ENCODE peak calls at places on chromosomes 16 and 17, in eight cellular contexts. F is aorta; D is stomach; L is CD4-positive, alpha-beta memory T cell; T is GM23338; X is pancreas; A is thoracic aorta; Q is dorsolateral prefrontal cortex. Z is an unnamed sample. For H3K27me3, the result is how much of the 10 kb centered on the place peaks cover.

GRCh38 chr17:28643979-28644781 is 778 bp downstream of the BLTP2 start:
- DNase-seq in X (peak), D (peak), Q (no peak), T (peak), L (no peak), F (no peak), A (no peak), Z (peak)

GRCh38 chr16:19291459-19291858 is 5.9 kb downstream of the CLEC19A start:
- DNase-seq in Q (peak), L (no peak), D (no peak), X (no peak), F (no peak), A (no peak), T (peak), Z (no peak)

GRCh38 chr17:50863221-50863843 is 2.8 kb downstream of the TOB1 start:
- DNase-seq in A (no peak), X (no peak), L (peak), D (peak), T (peak), Q (no peak), F (no peak), Z (no peak)

GRCh38 chr16:75947626-75948239 is 221.4 kb upstream of the CPHXL start:
- DNase-seq in F (no peak), T (no peak), X (no peak), D (no peak), Q (no peak), L (no peak), A (no peak), Z (no peak)

GRCh38 chr16:2835638-2836493 is 5.8 kb downstream of the ZG16B start:
- DNase-seq in T (peak), X (peak), Q (peak), D (peak), F (peak), L (no peak), A (no peak), Z (no peak)

GRCh38 chr17:79923974-79924638 is 84.9 kb upstream of the CBX4 start:
- DNase-seq in F (no peak), A (no peak), L (no peak), T (peak), X (peak), D (peak), Q (no peak), Z (no peak)

GRCh38 chr17:78675836-78676235 is 98.6 kb upstream of the DNAH17 start:
- DNase-seq in X (no peak), T (no peak), F (peak), D (no peak), L (no peak), A (no peak), Q (peak), Z (no peak)

GRCh38 chr17:43398724-43399595 is at the start of gene ARL4D:
- DNase-seq in A (peak), L (peak), D (peak), Q (peak), T (peak), F (peak), X (peak), Z (peak)

GRCh38 chr17:35726609-35727460 is 4.6 kb upstream of the RASL10B start:
- DNase-seq in A (no peak), D (no peak), Q (no peak), T (peak), F (peak), L (no peak), X (peak), Z (no peak)

GRCh38 chr16:66856184-66856730 is 12.0 kb downstream of the CA7 start:
- DNase-seq in A (no peak), D (no peak), F (peak), Q (no peak), T (no peak), L (no peak), X (no peak), Z (no peak)

GRCh38 chr17:78617371-78618061 is 40.3 kb upstream of the DNAH17 start:
- DNase-seq in Q (no peak), D (no peak), F (peak), X (no peak), T (no peak), L (no peak), A (no peak), Z (no peak)

GRCh38 chr17:81722184-81723120 is 10.4 kb downstream of the SLC25A10 start:
- DNase-seq in T (no peak), F (peak), D (peak), A (no peak), X (peak), Q (no peak), L (no peak), Z (no peak)

GRCh38 chr16:85028638-85029412 is 1.2 kb downstream of the KIAA0513 start:
- DNase-seq in Q (peak), D (peak), L (peak), F (peak), A (no peak), T (no peak), X (peak), Z (peak)

GRCh38 chr17:4035081-4035680 is 70.9 kb upstream of the ATP2A3 start:
- DNase-seq in L (no peak), Q (no peak), D (no peak), X (no peak), A (no peak), F (no peak), T (peak), Z (no peak)

GRCh38 chr17:79558573-79558900 is 52.3 kb downstream of the RBFOX3 start:
- DNase-seq in F (peak), X (no peak), L (no peak), D (no peak), T (no peak), A (no peak), Q (peak), Z (no peak)

GRCh38 chr16:14180431-14181059 is 109.4 kb downstream of the MRTFB start:
- DNase-seq in X (no peak), A (no peak), Q (no peak), L (no peak), D (no peak), T (peak), F (no peak), Z (no peak)

GRCh38 chr16:63217011-63217410 is 1180.8 kb upstream of the CDH8 start:
- DNase-seq in D (no peak), A (no peak), L (no peak), X (no peak), Q (no peak), F (no peak), T (no peak), Z (no peak)

GRCh38 chr16:89953671-89954406 is 5.3 kb downstream of the DEF8 start:
- DNase-seq in F (no peak), A (no peak), X (no peak), Q (no peak), D (no peak), L (no peak), T (no peak), Z (no peak)

DNA sequence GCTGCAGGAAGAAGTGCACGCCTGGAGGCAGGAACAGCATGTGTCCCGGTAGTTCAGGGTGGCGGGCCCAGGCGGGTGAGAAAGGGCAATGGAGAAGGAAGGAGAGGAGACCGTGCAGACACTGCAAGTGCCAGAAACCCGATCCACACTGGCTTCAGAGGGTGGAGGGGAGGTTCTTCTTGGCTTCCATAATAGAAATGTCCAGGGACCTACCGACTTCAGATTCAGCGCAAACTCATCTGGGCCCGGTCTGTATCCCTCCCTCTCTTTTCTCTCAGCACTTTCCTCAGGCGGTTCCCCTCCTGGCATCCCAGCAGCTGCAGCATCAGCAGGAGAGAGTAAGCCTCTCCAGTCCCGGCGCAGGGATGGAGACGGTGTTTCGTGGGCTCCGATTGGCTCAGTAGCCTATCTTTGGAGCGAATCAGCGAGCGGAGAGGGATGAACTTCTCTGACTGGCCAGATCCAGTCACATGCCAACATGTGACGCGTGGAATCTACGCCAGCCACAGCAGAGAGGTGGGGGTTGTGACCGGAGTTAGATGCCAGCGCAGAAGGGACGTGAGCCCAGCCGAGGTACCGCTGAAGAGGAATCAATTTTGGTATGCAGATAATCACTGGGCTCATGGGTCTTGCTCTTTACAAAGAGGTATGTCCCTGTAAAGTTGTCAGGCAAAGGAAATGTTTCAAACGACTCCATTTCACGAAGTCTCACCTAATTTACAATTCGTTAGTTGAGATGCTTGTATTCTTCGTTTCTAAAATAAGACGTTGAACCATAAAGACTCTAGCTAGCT is 1.9 kb upstream of the PRPSAP2 start:
- DNase-seq in T (peak), Q (peak), X (peak), D (peak), F (peak), A (peak), L (peak), Z (peak)
- H3K4me3 ChIP-seq in T (peak), Q (peak), X (peak), D (peak), F (peak), A (peak), L (peak), Z (peak)

GRCh38 chr16:5045499-5046115 is 11.9 kb upstream of the NAGPA start:
- DNase-seq in D (no peak), L (no peak), A (no peak), X (no peak), F (peak), T (no peak), Q (peak), Z (no peak)
- H3K27me3 ChIP-seq in D (under half), L (under half), A (under half), X (under half), F (under half), T (under half), Q (under half), Z (under half)

DNA sequence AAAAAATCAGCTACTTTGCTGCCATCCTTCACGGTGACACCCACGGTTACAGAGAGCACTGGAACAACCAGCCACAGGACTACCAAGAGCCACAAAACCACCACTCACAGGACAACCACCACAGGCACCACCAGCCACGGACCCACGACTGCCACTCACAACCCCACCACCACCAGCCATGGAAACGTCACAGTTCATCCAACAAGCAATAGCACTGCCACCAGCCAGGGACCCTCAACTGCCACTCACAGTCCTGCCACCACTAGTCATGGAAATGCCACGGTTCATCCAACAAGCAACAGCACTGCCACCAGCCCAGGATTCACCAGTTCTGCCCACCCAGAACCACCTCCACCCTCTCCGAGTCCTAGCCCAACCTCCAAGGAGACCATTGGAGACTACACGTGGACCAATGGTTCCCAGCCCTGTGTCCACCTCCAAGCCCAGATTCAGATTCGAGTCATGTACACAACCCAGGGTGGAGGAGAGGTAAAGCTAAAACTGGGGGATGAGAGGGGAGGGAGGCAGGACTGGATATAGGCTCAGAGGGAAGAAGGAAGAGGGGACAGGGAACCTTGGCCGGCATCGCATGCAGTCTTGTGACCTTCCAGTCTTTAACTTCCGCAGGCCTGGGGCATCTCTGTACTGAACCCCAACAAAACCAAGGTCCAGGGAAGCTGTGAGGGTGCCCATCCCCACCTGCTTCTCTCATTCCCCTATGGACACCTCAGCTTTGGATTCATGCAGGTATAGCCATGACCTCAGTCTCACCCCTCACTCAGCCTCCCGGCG is 597 bp downstream of the CD68 start:
- DNase-seq in A (no peak), T (no peak), Q (no peak), X (no peak), D (no peak), F (no peak), L (no peak), Z (no peak)
- H3K4me3 ChIP-seq in A (peak), T (no peak), Q (peak), X (no peak), D (peak), F (no peak), L (no peak), Z (peak)

DNA sequence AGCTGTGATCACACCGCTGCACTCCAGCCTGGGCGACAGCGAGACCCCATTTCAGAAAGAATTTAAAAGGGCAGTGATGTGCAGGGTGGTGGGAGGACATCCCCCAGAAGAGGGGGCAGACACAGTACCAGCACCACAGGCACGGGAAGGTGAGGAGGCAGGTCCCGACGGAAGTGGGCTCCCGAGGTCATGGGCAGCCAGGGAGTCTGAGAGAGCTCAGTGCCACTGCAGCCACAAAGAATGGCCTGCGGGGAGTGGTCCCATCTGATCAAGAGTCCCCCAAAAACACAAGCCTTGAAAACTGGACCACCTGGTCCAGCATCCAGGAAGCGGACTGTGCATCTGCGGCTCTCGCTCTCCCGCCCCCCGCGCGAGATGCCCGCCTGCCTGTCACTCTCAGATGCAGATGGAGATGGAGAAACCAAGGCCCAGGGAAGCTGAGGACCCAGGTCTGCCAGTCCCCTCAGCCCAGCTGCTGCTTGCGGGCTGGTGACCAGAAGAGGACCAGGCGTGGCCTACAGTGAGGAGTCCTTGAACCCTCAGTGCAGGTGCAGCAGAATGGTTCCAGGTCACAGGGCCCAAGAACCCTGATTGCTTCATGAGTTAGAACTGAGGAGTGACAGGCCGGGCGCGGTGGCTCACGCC is 4.3 kb upstream of the CAPN15 start:
- DNase-seq in T (no peak), X (no peak), D (no peak), A (no peak), L (no peak), F (no peak), Q (no peak), Z (no peak)
- H3K27me3 ChIP-seq in T (under half), X (under half), D (under half), A (under half), L (under half), F (under half), Q (under half), Z (under half)

GRCh38 chr17:19723967-19724366 is 7.6 kb upstream of the SLC47A2 start:
- DNase-seq in Q (no peak), F (peak), D (no peak), X (no peak), L (no peak), A (no peak), T (no peak), Z (no peak)
- H3K4me3 ChIP-seq in Q (no peak), F (no peak), D (no peak), X (no peak), L (no peak), A (peak), T (no peak), Z (peak)

GRCh38 chr16:57679016-57679415 is 10.9 kb downstream of the ADGRG3 start:
- DNase-seq in L (no peak), Q (no peak), D (no peak), T (no peak), X (no peak), F (no peak), A (no peak), Z (no peak)
- H3K27me3 ChIP-seq in L (under half), Q (under half), D (under half), T (under half), X (under half), F (under half), A (under half), Z (under half)

GRCh38 chr17:57257213-57257873 is 1.0 kb downstream of the MSI2 start:
- DNase-seq in A (no peak), T (peak), Q (no peak), X (no peak), F (no peak), L (peak), D (no peak), Z (peak)

GRCh38 chr17:57257911-57258885 is 1.9 kb downstream of the MSI2 start:
- DNase-seq in F (no peak), D (no peak), T (peak), A (no peak), X (peak), L (no peak), Q (no peak), Z (no peak)

GRCh38 chr17:57260325-57261083 is 4.2 kb downstream of the MSI2 start:
- DNase-seq in Q (no peak), X (no peak), D (no peak), A (no peak), F (no peak), L (no peak), T (no peak), Z (no peak)

GRCh38 chr17:57261084-57261461 is 4.8 kb downstream of the MSI2 start:
- DNase-seq in L (no peak), D (no peak), Q (no peak), F (no peak), T (no peak), A (no peak), X (no peak), Z (no peak)

GRCh38 chr17:57259817-57260216 is 3.5 kb downstream of the MSI2 start:
- DNase-seq in X (no peak), D (no peak), A (no peak), T (peak), Q (no peak), F (no peak), L (no peak), Z (no peak)
- H3K4me3 ChIP-seq in X (no peak), D (no peak), A (no peak), T (peak), Q (no peak), F (no peak), L (no peak), Z (no peak)

GRCh38 chr17:44967026-44967906 is 837 bp downstream of the C1QL1 start:
- DNase-seq in D (no peak), A (no peak), X (no peak), Q (no peak), L (no peak), F (no peak), T (peak), Z (no peak)
- H3K27me3 ChIP-seq in D (half or more), A (under half), X (under half), Q (under half), L (under half), F (under half), T (half or more), Z (under half)

Z was measured in CD8-positive, alpha-beta memory T cell.